ENCODE peak calls at places on chromosomes 16 and 17, in five cellular contexts. One of them, this sample, is unnamed.

GRCh38 chr17:19381361-19381740 is 3.1 kb downstream of the MAPK7 start:
- DNase-seq in H9: no peak
- DNase-seq in K562: no peak
- DNase-seq in brain microvascular endothelial cell: no peak
- DNase-seq in dorsolateral prefrontal cortex: no peak
- DNase-seq in this sample: no peak

GRCh38 chr17:34391241-34391640 is 28.2 kb upstream of the CCL1 start:
- DNase-seq in dorsolateral prefrontal cortex: no peak
- DNase-seq in K562: no peak
- DNase-seq in H9: peak; percentile 29
- DNase-seq in brain microvascular endothelial cell: no peak
- DNase-seq in this sample: no peak

GRCh38 chr16:30186444-30186781 is 3.0 kb downstream of the CORO1A start:
- DNase-seq in H9: no peak
- DNase-seq in K562: no peak
- DNase-seq in dorsolateral prefrontal cortex: no peak
- DNase-seq in brain microvascular endothelial cell: no peak
- DNase-seq in this sample: no peak

GRCh38 chr17:82981141-82981540 is 98.3 kb upstream of the METRNL start:
- DNase-seq in H9: no peak
- DNase-seq in K562: no peak
- DNase-seq in brain microvascular endothelial cell: no peak
- DNase-seq in dorsolateral prefrontal cortex: no peak
- DNase-seq in this sample: no peak

GRCh38 chr16:1979271-1980025 is 1.8 kb downstream of the NOXO1 start:
- DNase-seq in K562: peak; percentile 17
- DNase-seq in H9: peak; percentile 78
- DNase-seq in brain microvascular endothelial cell: no peak
- DNase-seq in dorsolateral prefrontal cortex: no peak
- DNase-seq in this sample: no peak

GRCh38 chr16:46832757-46833464 is 1.9 kb upstream of the C16orf87 start:
- DNase-seq in K562: no peak
- DNase-seq in dorsolateral prefrontal cortex: no peak
- DNase-seq in brain microvascular endothelial cell: no peak
- DNase-seq in H9: no peak
- DNase-seq in this sample: no peak

GRCh38 chr17:20253323-20253722 is 214.0 kb downstream of the LGALS9B start:
- DNase-seq in brain microvascular endothelial cell: no peak
- DNase-seq in dorsolateral prefrontal cortex: no peak
- DNase-seq in H9: no peak
- DNase-seq in K562: no peak
- DNase-seq in this sample: no peak

GRCh38 chr16:72637306-72637705 is 410.6 kb downstream of the ZFHX3 start:
- DNase-seq in brain microvascular endothelial cell: peak; percentile 64
- DNase-seq in H9: no peak
- DNase-seq in K562: no peak
- DNase-seq in dorsolateral prefrontal cortex: no peak
- DNase-seq in this sample: no peak

GRCh38 chr17:74430706-74431567 is 951 bp upstream of the GPRC5C start:
- DNase-seq in K562: peak; percentile 63
- DNase-seq in brain microvascular endothelial cell: peak; percentile 69
- DNase-seq in dorsolateral prefrontal cortex: no peak
- DNase-seq in H9: peak; percentile 79
- DNase-seq in this sample: no peak

GRCh38 chr17:14156689-14157088 is 80.0 kb downstream of the CDRT15 start:
- DNase-seq in brain microvascular endothelial cell: no peak
- DNase-seq in H9: no peak
- DNase-seq in K562: no peak
- DNase-seq in dorsolateral prefrontal cortex: no peak
- DNase-seq in this sample: no peak

GRCh38 chr17:18213666-18214270 is 11.7 kb upstream of the LLGL1 start:
- DNase-seq in K562: no peak
- DNase-seq in brain microvascular endothelial cell: no peak
- DNase-seq in dorsolateral prefrontal cortex: no peak
- DNase-seq in H9: no peak
- DNase-seq in this sample: no peak

GRCh38 chr16:12482821-12483220 is 320.9 kb downstream of the CPPED1 start:
- DNase-seq in brain microvascular endothelial cell: no peak
- DNase-seq in dorsolateral prefrontal cortex: no peak
- DNase-seq in H9: no peak
- DNase-seq in K562: no peak
- DNase-seq in this sample: no peak

GRCh38 chr17:74690409-74690825 is 22.3 kb downstream of the CD300LF start:
- DNase-seq in H9: no peak
- DNase-seq in brain microvascular endothelial cell: no peak
- DNase-seq in dorsolateral prefrontal cortex: no peak
- DNase-seq in K562: no peak
- DNase-seq in this sample: no peak

GRCh38 chr17:36089888-36090836 is at the start of gene CCL3:
- DNase-seq in brain microvascular endothelial cell: no peak
- DNase-seq in K562: no peak
- DNase-seq in H9: no peak
- DNase-seq in dorsolateral prefrontal cortex: no peak
- DNase-seq in this sample: no peak

GRCh38 chr16:28873543-28874201 is 4.6 kb upstream of the ATP2A1 start:
- DNase-seq in K562: peak; percentile 80
- DNase-seq in brain microvascular endothelial cell: no peak
- DNase-seq in H9: peak; percentile 59
- DNase-seq in dorsolateral prefrontal cortex: no peak
- DNase-seq in this sample: peak; percentile 38

GRCh38 chr17:1621273-1621954 is 7.2 kb downstream of the SLC43A2 start:
- DNase-seq in brain microvascular endothelial cell: no peak
- DNase-seq in K562: no peak
- DNase-seq in H9: no peak
- DNase-seq in dorsolateral prefrontal cortex: no peak
- DNase-seq in this sample: no peak

GRCh38 chr16:17836868-17837602 is 366.3 kb upstream of the XYLT1 start:
- DNase-seq in dorsolateral prefrontal cortex: no peak
- DNase-seq in K562: no peak
- DNase-seq in H9: peak; percentile 88
- DNase-seq in brain microvascular endothelial cell: peak; percentile 98
- DNase-seq in this sample: no peak

DNA sequence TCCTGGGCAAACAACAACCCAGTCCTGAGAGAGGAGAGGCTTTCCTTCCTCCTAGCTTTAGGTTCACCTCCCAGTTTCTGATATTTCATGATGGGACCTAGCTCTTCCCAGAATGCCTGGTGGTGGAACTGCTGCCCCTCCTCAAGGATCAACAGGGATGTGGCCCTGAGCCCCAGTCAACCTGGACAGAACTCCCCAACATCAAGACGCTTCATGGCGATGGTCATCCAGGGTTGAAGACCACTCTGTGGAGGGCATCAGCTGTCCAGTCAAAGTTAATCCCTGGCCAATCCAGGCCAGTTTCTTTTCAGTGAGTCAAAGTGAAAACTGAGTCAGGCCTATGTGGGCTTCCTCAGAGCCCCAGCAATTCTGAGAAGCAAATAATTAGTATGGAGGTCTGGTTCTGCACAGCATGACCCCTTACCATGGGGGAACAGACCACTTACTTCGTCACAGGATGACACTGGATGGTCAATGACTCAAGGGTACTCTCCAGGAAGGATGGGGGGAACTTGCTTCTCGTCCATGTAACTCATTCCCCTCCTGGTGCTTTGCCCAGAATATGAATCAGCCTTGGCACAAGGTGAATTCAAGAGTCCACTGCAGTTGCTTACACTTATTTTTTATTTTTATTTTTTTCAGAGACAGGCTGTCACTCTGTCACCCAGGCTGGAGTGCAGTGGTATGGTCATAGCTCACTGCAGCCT is 14.7 kb upstream of the XYLT2 start:
- DNase-seq in K562: no peak
- DNase-seq in dorsolateral prefrontal cortex: no peak
- DNase-seq in brain microvascular endothelial cell: peak; percentile 64
- DNase-seq in H9: no peak
- DNase-seq in this sample: no peak
- H3K27ac ChIP-seq in K562: no peak overlapping the region
- H3K27ac ChIP-seq in dorsolateral prefrontal cortex: no peak overlapping the region
- H3K27ac ChIP-seq in brain microvascular endothelial cell: no peak overlapping the region
- H3K27ac ChIP-seq in H9: no peak overlapping the region
- H3K27ac ChIP-seq in this sample: no peak overlapping the region

GRCh38 chr17:31598388-31598760 is 206.9 kb downstream of the RAB11FIP4 start:
- DNase-seq in brain microvascular endothelial cell: no peak
- DNase-seq in K562: no peak
- DNase-seq in H9: no peak
- DNase-seq in dorsolateral prefrontal cortex: no peak
- DNase-seq in this sample: no peak

GRCh38 chr17:31595666-31596381 is 204.3 kb downstream of the RAB11FIP4 start:
- DNase-seq in K562: no peak
- DNase-seq in dorsolateral prefrontal cortex: no peak
- DNase-seq in brain microvascular endothelial cell: no peak
- DNase-seq in H9: no peak
- DNase-seq in this sample: no peak

GRCh38 chr17:31597646-31598387 is 206.3 kb downstream of the RAB11FIP4 start:
- DNase-seq in dorsolateral prefrontal cortex: no peak
- DNase-seq in K562: no peak
- DNase-seq in H9: no peak
- DNase-seq in brain microvascular endothelial cell: no peak
- DNase-seq in this sample: no peak

GRCh38 chr17:31596382-31597323 is 205.2 kb downstream of the RAB11FIP4 start:
- DNase-seq in H9: peak; percentile 85
- DNase-seq in dorsolateral prefrontal cortex: no peak
- DNase-seq in K562: no peak
- DNase-seq in brain microvascular endothelial cell: peak; percentile 95
- DNase-seq in this sample: no peak

GRCh38 chr17:31598921-31599571 is 207.6 kb downstream of the RAB11FIP4 start:
- DNase-seq in H9: no peak
- DNase-seq in dorsolateral prefrontal cortex: no peak
- DNase-seq in brain microvascular endothelial cell: no peak
- DNase-seq in K562: no peak
- DNase-seq in this sample: no peak
- H3K27ac ChIP-seq in H9: no peak overlapping the region
- H3K27ac ChIP-seq in dorsolateral prefrontal cortex: no peak overlapping the region
- H3K27ac ChIP-seq in brain microvascular endothelial cell: no peak overlapping the region
- H3K27ac ChIP-seq in K562: no peak overlapping the region
- H3K27ac ChIP-seq in this sample: no peak overlapping the region

GRCh38 chr16:85566502-85567100 is 46.5 kb upstream of the GSE1 start:
- DNase-seq in H9: peak; percentile 70
- DNase-seq in K562: no peak
- DNase-seq in dorsolateral prefrontal cortex: no peak
- DNase-seq in brain microvascular endothelial cell: no peak
- DNase-seq in this sample: no peak

GRCh38 chr16:85564277-85565051 is 48.7 kb upstream of the GSE1 start:
- DNase-seq in dorsolateral prefrontal cortex: no peak
- DNase-seq in brain microvascular endothelial cell: no peak
- DNase-seq in H9: no peak
- DNase-seq in K562: peak; percentile 58
- DNase-seq in this sample: no peak

GRCh38 chr16:85567101-85567866 is 45.8 kb upstream of the GSE1 start:
- DNase-seq in dorsolateral prefrontal cortex: no peak
- DNase-seq in H9: peak; percentile 59
- DNase-seq in brain microvascular endothelial cell: no peak
- DNase-seq in K562: peak; percentile 88
- DNase-seq in this sample: no peak

GRCh38 chr16:85565340-85565739 is 47.8 kb upstream of the GSE1 start:
- DNase-seq in brain microvascular endothelial cell: no peak
- DNase-seq in H9: no peak
- DNase-seq in dorsolateral prefrontal cortex: no peak
- DNase-seq in K562: no peak
- DNase-seq in this sample: no peak

DNA sequence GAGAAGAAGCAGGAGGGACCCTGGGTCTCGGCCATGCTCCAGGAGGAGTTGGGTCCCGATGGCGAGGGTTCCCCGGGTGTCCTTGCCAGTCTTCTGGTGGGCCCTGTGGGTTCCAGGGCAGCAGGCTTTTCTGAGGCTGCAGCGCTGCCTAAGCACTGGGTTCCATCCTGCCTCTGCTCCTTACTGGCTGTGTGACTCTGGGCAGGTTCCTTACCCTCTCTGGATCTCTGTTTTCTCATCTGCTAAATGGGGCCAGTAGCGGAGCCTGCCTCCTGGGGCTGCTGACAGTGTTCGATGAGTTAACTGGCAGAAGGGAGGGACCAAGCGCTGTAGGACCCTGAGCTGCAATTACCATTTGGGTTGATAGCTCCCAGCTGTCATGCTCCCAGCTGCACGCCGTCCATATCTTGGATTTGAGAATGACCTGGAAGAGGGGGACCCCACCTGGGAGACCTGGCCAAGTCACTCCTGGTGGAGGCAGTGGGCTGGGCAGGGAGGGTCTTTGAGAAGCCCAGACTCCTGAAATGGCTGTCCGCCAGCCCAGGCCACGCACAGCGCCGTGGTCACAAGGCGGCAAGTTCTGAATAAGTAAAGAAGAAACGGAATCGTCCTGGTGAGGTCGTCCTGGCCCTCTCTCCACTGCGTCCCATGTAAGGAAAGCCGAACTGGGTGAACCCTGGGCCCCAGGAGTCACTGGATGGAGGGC is 47.2 kb upstream of the GSE1 start:
- DNase-seq in H9: no peak
- DNase-seq in K562: no peak
- DNase-seq in dorsolateral prefrontal cortex: no peak
- DNase-seq in brain microvascular endothelial cell: no peak
- DNase-seq in this sample: no peak
- H3K27ac ChIP-seq in H9: no peak overlapping the region
- H3K27ac ChIP-seq in K562: peak overlapping the region; percentile 94
- H3K27ac ChIP-seq in dorsolateral prefrontal cortex: no peak overlapping the region
- H3K27ac ChIP-seq in brain microvascular endothelial cell: no peak overlapping the region
- H3K27ac ChIP-seq in this sample: no peak overlapping the region

DNA sequence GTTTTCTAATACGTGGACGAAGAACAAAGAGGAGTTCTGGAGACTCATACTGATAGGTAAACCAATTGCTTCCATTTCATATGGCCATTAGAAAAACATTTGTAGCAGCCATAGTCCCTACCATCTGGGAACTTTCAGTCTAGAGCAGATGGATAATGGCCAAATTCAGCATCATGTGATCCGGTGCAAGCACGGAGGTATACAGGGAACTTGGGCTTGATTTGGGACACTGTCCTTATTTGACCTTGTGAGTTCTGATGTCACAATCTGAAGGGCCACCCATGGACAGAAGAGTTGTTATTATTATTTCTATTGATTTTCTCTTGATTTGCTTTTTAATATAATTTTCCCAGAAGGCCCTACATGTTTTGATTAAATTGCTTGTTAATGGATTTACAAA is 154.6 kb upstream of the ZNF267 start:
- DNase-seq in brain microvascular endothelial cell: no peak
- DNase-seq in H9: no peak
- DNase-seq in K562: peak; percentile 7
- DNase-seq in dorsolateral prefrontal cortex: no peak
- DNase-seq in this sample: no peak
- H3K27ac ChIP-seq in brain microvascular endothelial cell: no peak overlapping the region
- H3K27ac ChIP-seq in H9: no peak overlapping the region
- H3K27ac ChIP-seq in K562: no peak overlapping the region
- H3K27ac ChIP-seq in dorsolateral prefrontal cortex: no peak overlapping the region
- H3K27ac ChIP-seq in this sample: no peak overlapping the region

GRCh38 chr17:57855391-57856035 is 5.7 kb upstream of the MRPS23 start:
- DNase-seq in H9: no peak
- DNase-seq in K562: no peak
- DNase-seq in brain microvascular endothelial cell: no peak
- DNase-seq in dorsolateral prefrontal cortex: no peak
- DNase-seq in this sample: no peak
- H3K27ac ChIP-seq in H9: no peak overlapping the region
- H3K27ac ChIP-seq in K562: no peak overlapping the region
- H3K27ac ChIP-seq in brain microvascular endothelial cell: no peak overlapping the region
- H3K27ac ChIP-seq in dorsolateral prefrontal cortex: no peak overlapping the region
- H3K27ac ChIP-seq in this sample: no peak overlapping the region